ENCODE peak calls at places on chromosomes 2 and 18, in ten cellular contexts. K, L, V, Y, M, G, J, R, W and C are unnamed samples.

GRCh38 chr18:34522627-34523026 is 187.5 kb upstream of the DTNA start:
- DNase-seq in K (no peak), L (no peak), V (no peak), Y (no peak), M (no peak), G (no peak), J (peak; percentile 47), R (no peak), W (no peak), C (no peak)

GRCh38 chr2:170369894-170370293 is 191.9 kb downstream of the MYO3B start:
- DNase-seq in K (no peak), L (no peak), V (no peak), Y (peak; percentile 20), M (peak; percentile 68), G (peak; percentile 21), J (no peak), R (no peak), W (peak; percentile 30), C (peak; percentile 18)

GRCh38 chr18:46067431-46068007 is 4.5 kb downstream of the PSTPIP2 start:
- DNase-seq in K (no peak), L (no peak), V (no peak), Y (no peak), M (no peak), G (peak; percentile 43), J (no peak), R (no peak), W (peak; percentile 61), C (no peak)

GRCh38 chr2:219459460-219460311 is 25.0 kb downstream of the SPEG start:
- DNase-seq in K (no peak), L (peak; percentile 51), V (peak; percentile 53), Y (peak; percentile 30), M (peak; percentile 81), G (no peak), J (peak; percentile 86), R (peak; percentile 76), W (peak; percentile 59), C (peak; percentile 82)

GRCh38 chr2:20487392-20488135 is 40.7 kb downstream of the RHOB start:
- DNase-seq in K (no peak), L (no peak), V (no peak), Y (no peak), M (no peak), G (no peak), J (no peak), R (no peak), W (no peak), C (peak; percentile 65)

GRCh38 chr2:42895134-42895795 is 102.9 kb upstream of the HAAO start:
- DNase-seq in K (peak; percentile 11), L (no peak), V (no peak), Y (no peak), M (no peak), G (no peak), J (no peak), R (no peak), W (no peak), C (no peak)

GRCh38 chr18:56770873-56771272 is 119.7 kb downstream of the WDR7 start:
- DNase-seq in K (no peak), L (no peak), V (no peak), Y (no peak), M (peak; percentile 81), G (no peak), J (no peak), R (no peak), W (no peak), C (no peak)

GRCh38 chr2:219706823-219707281 is 79.4 kb downstream of the SLC4A3 start:
- DNase-seq in K (no peak), L (no peak), V (no peak), Y (no peak), M (no peak), G (peak; percentile 87), J (peak; percentile 48), R (no peak), W (no peak), C (no peak)

GRCh38 chr2:9982248-9982647 is 30.8 kb downstream of the GRHL1 start:
- DNase-seq in K (no peak), L (no peak), V (no peak), Y (no peak), M (peak; percentile 73), G (no peak), J (no peak), R (no peak), W (no peak), C (no peak)
- H3K4me3 ChIP-seq in K (no peak overlapping the region), L (no peak overlapping the region), V (no peak overlapping the region), Y (no peak overlapping the region), M (peak overlapping the region; percentile 34), G (no peak overlapping the region), J (no peak overlapping the region), R (no peak overlapping the region), W (no peak overlapping the region), C (no peak overlapping the region)

GRCh38 chr18:22020867-22021370 is 148.5 kb upstream of the GATA6 start:
- DNase-seq in K (no peak), L (peak; percentile 38), V (no peak), Y (no peak), M (no peak), G (no peak), J (no peak), R (no peak), W (no peak), C (no peak)

GRCh38 chr18:22018366-22018765 is 151.0 kb upstream of the GATA6 start:
- DNase-seq in K (no peak), L (no peak), V (no peak), Y (no peak), M (no peak), G (no peak), J (no peak), R (no peak), W (no peak), C (no peak)

GRCh38 chr18:22020127-22020866 is 149.1 kb upstream of the GATA6 start:
- DNase-seq in K (no peak), L (peak; percentile 80), V (peak; percentile 45), Y (no peak), M (no peak), G (no peak), J (no peak), R (no peak), W (no peak), C (no peak)

GRCh38 chr18:22021701-22022100 is 147.7 kb upstream of the GATA6 start:
- DNase-seq in K (no peak), L (peak; percentile 83), V (peak; percentile 61), Y (no peak), M (no peak), G (no peak), J (no peak), R (no peak), W (no peak), C (no peak)

GRCh38 chr18:22019193-22019592 is 150.2 kb upstream of the GATA6 start:
- DNase-seq in K (no peak), L (no peak), V (no peak), Y (no peak), M (no peak), G (no peak), J (no peak), R (no peak), W (no peak), C (no peak)
- H3K9me3 ChIP-seq in K (no peaks in the 10 kb centered on the region), L (no peaks in the 10 kb centered on the region), V (no peaks in the 10 kb centered on the region), Y (no peaks in the 10 kb centered on the region), M (peaks cover under 1% of the 10 kb centered on the region), G (no peaks in the 10 kb centered on the region), J (no peaks in the 10 kb centered on the region), R (no peaks in the 10 kb centered on the region), W (no peaks in the 10 kb centered on the region), C (no peaks in the 10 kb centered on the region)

DNA sequence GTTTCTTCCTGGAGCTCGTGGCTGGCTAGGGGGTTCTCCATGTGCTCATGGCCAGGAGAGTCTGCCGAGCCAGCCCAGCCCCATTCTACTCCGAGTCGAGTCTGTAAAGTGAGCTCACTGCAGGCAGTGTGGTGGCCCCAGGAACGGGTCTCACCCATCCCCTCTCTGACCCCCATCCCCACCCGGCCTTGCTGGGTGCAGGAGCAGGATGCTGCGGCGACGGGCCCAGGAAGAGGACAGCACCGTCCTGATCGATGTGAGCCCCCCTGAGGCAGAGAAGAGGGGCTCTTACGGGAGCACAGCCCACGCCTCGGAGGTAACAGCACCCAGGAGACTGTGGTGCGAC is 1.4 kb downstream of the ANO7 start:
- DNase-seq in K (no peak), L (no peak), V (no peak), Y (no peak), M (no peak), G (no peak), J (no peak), R (peak; percentile 10), W (no peak), C (no peak)
- H3K4me3 ChIP-seq in K (no peak overlapping the region), L (no peak overlapping the region), V (no peak overlapping the region), Y (no peak overlapping the region), M (no peak overlapping the region), G (no peak overlapping the region), J (no peak overlapping the region), R (no peak overlapping the region), W (no peak overlapping the region), C (no peak overlapping the region)

DNA sequence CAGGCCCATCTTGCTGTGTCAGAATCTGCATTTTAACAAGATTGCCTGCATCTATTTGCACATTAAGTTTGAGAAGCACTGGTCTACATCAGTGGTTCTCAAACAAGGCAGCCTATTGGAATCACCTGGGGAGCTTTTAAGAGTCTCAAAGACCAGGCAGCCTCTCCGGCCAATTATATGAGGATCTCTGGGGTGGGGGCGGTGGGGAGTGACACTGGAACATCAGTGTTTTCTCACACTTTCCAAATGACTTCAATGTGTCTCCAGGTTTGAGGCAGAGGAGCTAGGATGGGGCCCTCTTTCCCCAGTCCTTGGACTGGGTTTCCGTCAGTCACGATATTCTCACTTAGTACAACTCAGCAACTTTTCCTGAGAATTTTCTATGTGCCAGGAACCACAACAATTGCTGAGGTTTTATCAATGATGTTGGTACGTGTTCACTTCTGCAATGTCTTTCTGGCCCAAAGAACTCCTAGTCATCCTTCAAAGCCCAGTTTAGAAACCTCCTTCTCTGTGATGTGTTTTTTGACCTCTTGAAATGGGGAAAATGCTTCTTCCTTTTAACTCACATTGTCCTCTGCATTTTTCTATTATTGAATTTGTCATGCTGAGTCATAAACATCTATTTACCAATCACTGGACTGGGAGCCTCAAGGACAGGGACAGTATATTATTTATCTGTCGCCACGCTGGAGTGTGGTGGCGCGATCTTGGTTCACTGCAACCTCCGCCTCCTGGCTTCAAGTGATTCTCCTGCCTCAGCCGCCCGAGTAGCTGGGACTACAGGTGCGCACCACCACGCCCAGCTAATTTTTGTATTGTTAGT is 130.9 kb downstream of the MYCN start:
- DNase-seq in K (no peak), L (no peak), V (no peak), Y (no peak), M (no peak), G (no peak), J (no peak), R (no peak), W (no peak), C (no peak)
- H3K9me3 ChIP-seq in K (no peaks in the 10 kb centered on the region), L (no peaks in the 10 kb centered on the region), V (no peaks in the 10 kb centered on the region), Y (peaks cover 20% of the 10 kb centered on the region), M (no peaks in the 10 kb centered on the region), G (no peaks in the 10 kb centered on the region), J (no peaks in the 10 kb centered on the region), R (no peaks in the 10 kb centered on the region), W (no peaks in the 10 kb centered on the region), C (no peaks in the 10 kb centered on the region)

DNA sequence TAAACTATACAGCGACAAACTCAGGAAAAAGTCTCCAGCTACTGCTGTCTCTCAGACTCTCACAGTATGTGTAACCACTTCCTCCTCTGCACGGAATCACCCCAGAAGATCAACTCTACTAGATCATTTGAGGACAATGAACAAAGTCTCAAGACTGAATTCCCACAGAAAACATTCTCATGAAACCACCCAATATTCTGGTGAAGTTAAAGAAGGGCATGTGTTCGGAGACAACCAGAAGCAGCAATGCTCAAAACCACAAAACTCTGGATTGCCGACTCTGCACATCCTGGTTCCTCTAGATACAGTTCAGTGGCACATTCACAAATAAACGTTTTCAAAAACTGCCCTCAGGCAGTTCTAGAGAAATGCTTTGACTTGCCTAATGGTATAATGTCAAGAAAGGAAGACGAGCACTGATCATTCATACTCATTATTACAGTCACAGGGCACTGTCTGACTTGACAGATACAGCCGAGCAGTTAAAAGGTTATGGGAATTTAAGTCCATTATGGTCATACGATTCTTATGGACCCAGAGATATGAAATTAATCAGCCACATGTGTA is 91.9 kb upstream of the STK17B start:
- DNase-seq in K (peak; percentile 26), L (no peak), V (peak; percentile 9), Y (peak; percentile 90), M (peak; percentile 75), G (no peak), J (no peak), R (no peak), W (no peak), C (no peak)
- H3K4me3 ChIP-seq in K (peak overlapping the region; percentile 20), L (no peak overlapping the region), V (no peak overlapping the region), Y (no peak overlapping the region), M (no peak overlapping the region), G (no peak overlapping the region), J (no peak overlapping the region), R (no peak overlapping the region), W (no peak overlapping the region), C (no peak overlapping the region)